ENCODE peak calls at places on chromosomes 6 and 20, in six cellular contexts. U is CD4-positive, alpha-beta memory T cell; G is fibroblast of lung; L is CD8-positive, alpha-beta T cell; R is thoracic aorta; O is GM23338. B is an unnamed sample.

GRCh38 chr20:43925786-43926185 is 11.1 kb downstream of the TOX2 start:
- DNase-seq in R (no peak), U (no peak), G (peak; percentile 66), L (peak; percentile 53), O (no peak), B (peak; percentile 47)

GRCh38 chr20:38825901-38826625 is 20.6 kb downstream of the PPP1R16B start:
- DNase-seq in L (no peak), O (peak; percentile 79), R (no peak), U (no peak), G (peak; percentile 31), B (no peak)

GRCh38 chr6:43944908-43945777 is 175.1 kb downstream of the VEGFA start:
- DNase-seq in R (no peak), U (no peak), O (no peak), G (no peak), L (no peak), B (no peak)

GRCh38 chr6:132456700-132457143 is 55.4 kb upstream of the MOXD1 start:
- DNase-seq in O (no peak), U (no peak), R (no peak), G (peak; percentile 21), L (no peak), B (no peak)

GRCh38 chr6:37127961-37128862 is 41.7 kb upstream of the PIM1 start:
- DNase-seq in U (no peak), L (no peak), R (no peak), G (peak; percentile 85), O (peak; percentile 59), B (no peak)

GRCh38 chr20:53708129-53708968 is 114.7 kb upstream of the ZNF217 start:
- DNase-seq in L (no peak), R (no peak), U (peak; percentile 24), G (peak; percentile 53), O (no peak), B (no peak)

GRCh38 chr6:128365520-128366160 is 154.8 kb downstream of the PTPRK start:
- DNase-seq in G (no peak), R (no peak), O (no peak), U (no peak), L (no peak), B (no peak)

GRCh38 chr6:46175446-46175845 is 4.7 kb upstream of the ENPP5 start:
- DNase-seq in O (no peak), G (no peak), L (no peak), U (peak; percentile 48), R (no peak), B (no peak)

GRCh38 chr6:109978174-109979032 is at the start of gene GPR6:
- DNase-seq in R (no peak), G (peak; percentile 48), L (peak; percentile 26), U (peak; percentile 12), O (peak; percentile 96), B (no peak)

GRCh38 chr6:122631571-122632249 is 21.5 kb downstream of the PKIB start:
- DNase-seq in G (no peak), O (no peak), U (no peak), R (no peak), L (no peak), B (no peak)

GRCh38 chr6:155154158-155154830 is 109.5 kb upstream of the CLDN20 start:
- DNase-seq in L (no peak), G (peak; percentile 80), U (no peak), R (no peak), O (no peak), B (no peak)

GRCh38 chr20:1879934-1880333 is 15.3 kb upstream of the SIRPA start:
- DNase-seq in U (no peak), L (no peak), R (no peak), O (no peak), G (no peak), B (no peak)

GRCh38 chr6:111342913-111343312 is 140.1 kb downstream of the REV3L start:
- DNase-seq in O (no peak), R (no peak), G (peak; percentile 80), L (no peak), U (no peak), B (no peak)

GRCh38 chr20:10554285-10554684 is 119.2 kb downstream of the SLX4IP start:
- DNase-seq in U (no peak), R (no peak), O (no peak), L (no peak), G (no peak), B (no peak)

GRCh38 chr6:111242452-111242851 is 155.1 kb downstream of the SLC16A10 start:
- DNase-seq in L (no peak), G (no peak), O (no peak), R (no peak), U (no peak), B (no peak)

GRCh38 chr6:168228676-168229367 is 90.8 kb downstream of the DACT2 start:
- DNase-seq in O (no peak), L (no peak), R (no peak), U (no peak), G (no peak), B (no peak)

GRCh38 chr6:74091133-74091793 is 395.3 kb downstream of the CD109 start:
- DNase-seq in G (peak; percentile 63), L (no peak), R (no peak), U (peak; percentile 7), O (peak; percentile 88), B (no peak)

GRCh38 chr20:23200413-23200812 is 114.3 kb upstream of the CD93 start:
- DNase-seq in O (no peak), U (no peak), L (no peak), R (no peak), G (no peak), B (no peak)

DNA sequence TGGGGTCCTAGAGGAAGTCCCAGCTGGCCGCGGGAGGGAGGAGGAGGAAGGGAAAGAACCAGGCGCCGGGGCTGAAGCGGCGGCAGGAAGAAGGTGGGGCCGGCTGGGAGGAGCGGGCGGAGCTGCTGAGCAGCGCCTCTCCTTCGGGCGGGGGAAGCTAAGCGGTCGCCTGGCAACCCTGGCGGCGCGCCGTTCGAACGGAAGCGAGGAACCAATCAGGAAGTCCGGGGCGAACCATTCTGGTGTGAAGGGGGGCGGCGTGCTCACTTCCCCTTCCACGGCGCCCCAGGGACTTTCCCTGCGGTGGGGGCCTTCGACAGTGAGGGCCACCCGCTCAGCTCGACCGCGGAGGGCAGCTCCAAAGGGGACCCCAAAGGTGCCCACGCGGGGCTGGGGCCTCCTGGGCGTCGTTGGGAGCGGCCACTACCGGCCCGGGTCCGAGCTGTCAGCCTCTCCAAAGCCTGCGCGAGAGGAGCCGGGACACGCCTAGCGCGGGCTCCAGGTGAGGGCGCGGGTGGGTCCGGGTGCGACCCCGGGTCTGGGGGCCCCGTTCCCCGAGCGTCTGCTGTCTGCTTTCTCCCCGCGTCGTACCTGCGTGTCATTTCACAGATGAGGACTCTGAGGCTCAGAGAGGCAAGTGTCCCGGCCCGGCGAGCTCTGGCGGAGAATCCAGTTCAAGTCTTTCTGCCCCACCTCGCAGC is at the start of gene FAM110A:
- DNase-seq in O (peak; percentile 98), U (peak; percentile 95), R (peak; percentile 85), L (peak; percentile 96), G (peak; percentile 89), B (peak; percentile 96)
- H3K27ac ChIP-seq in O (no peak within 1 kb of the TSS), U (peak within 1 kb of the TSS; percentile 96), R (peak within 1 kb of the TSS; percentile 55), L (peak within 1 kb of the TSS; percentile 85), G (peak within 1 kb of the TSS; percentile 90), B (peak within 1 kb of the TSS; percentile 73)

DNA sequence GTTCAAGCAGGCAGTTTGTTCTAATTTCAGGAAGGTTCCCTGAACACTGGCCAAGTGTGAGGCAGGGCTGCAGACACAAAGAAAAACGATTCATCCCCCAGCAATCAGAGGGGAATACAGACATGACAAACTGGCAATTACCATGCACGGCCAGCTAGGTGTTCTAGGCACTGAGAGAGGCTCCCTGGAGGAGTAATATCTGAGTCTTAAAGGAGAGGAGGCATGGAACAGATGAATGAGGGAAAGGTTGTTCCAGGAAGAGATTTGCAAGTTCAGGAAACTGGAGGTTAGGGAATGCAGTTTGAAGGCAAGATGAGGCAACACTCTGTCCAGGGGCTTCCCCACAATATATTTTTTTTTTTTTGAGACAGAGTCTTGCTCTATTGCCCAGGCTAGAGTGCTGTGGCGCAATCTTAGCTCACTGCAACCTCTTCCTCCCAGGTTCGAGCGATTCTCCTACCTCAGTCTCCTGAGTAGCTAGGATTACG is 11.1 kb downstream of the RRAGD start:
- DNase-seq in G (no peak), R (no peak), O (no peak), U (no peak), L (no peak), B (no peak)
- H3K4me1 ChIP-seq in G (no peaks in the 10 kb centered on the region), R (no peaks in the 10 kb centered on the region), O (peaks cover 9% of the 10 kb centered on the region), U (no peaks in the 10 kb centered on the region), L (no peaks in the 10 kb centered on the region), B (no peaks in the 10 kb centered on the region)

DNA sequence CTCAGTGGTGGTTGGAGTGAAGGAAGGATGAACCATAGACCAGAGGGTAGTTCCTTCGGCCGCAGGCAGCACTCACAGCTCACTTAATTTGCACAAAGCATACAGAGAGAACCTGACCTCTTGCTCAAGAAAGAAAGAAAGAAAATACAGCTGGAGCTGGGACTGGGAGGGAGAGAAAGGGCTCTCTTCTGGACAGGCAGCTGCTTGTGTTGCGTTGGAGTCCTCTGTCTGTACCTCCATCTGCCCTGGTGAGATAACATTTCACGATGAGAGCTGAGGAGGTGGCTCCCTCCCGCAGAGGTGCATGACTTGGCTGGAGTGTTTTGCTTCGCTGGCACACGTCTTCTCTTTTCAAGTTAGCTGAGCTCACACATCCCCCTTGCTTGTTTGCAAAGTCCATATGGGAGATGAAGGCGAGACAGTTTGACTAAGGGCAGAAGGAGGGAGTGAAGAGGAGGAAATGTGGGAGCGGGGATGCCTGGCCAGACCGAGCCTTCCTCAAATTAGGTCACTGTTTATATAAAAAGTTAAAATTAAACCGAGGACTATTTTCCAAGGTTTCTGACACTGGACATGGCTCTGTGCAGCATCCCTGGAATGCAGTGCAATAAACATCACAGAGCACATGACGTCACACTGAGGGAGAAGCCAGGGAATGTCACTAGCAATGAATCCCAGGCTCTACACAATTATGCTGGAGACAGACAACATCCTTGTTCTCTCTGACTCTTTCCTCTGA is 359.4 kb downstream of the CD83 start:
- DNase-seq in U (no peak), R (no peak), O (no peak), G (peak; percentile 98), L (no peak), B (peak; percentile 57)
- H3K4me3 ChIP-seq in U (no peak overlapping the region), R (peak overlapping the region; percentile 39), O (no peak overlapping the region), G (peak overlapping the region; percentile 52), L (no peak overlapping the region), B (peak overlapping the region; percentile 28)

GRCh38 chr6:56764081-56764566 is 121.4 kb upstream of the DST start:
- DNase-seq in R (no peak), O (peak; percentile 70), L (no peak), U (no peak), G (peak; percentile 63), B (no peak)
- H3K27ac ChIP-seq in R (no peak overlapping the region), O (peak overlapping the region; percentile 84), L (no peak overlapping the region), U (no peak overlapping the region), G (no peak overlapping the region), B (no peak overlapping the region)

GRCh38 chr20:45059022-45059728 is 41.8 kb downstream of the KCNS1 start:
- DNase-seq in G (peak; percentile 65), L (no peak), R (no peak), U (no peak), O (no peak), B (no peak)
- H3K4me1 ChIP-seq in G (peaks cover 7% of the 10 kb centered on the region), L (peaks cover 32% of the 10 kb centered on the region), R (peaks cover 1% of the 10 kb centered on the region), U (peaks cover 56% of the 10 kb centered on the region), O (no peaks in the 10 kb centered on the region), B (peaks cover under 1% of the 10 kb centered on the region)